ENCODE peak calls at places on chromosomes 13 and 19, in six cellular contexts. H, O, C, R, S and Q are unnamed samples.

GRCh38 chr13:72507394-72508199 is 219.8 kb downstream of the MZT1 start:
- DNase-seq in H (no peak), O (no peak), C (no peak), R (no peak), S (no peak), Q (no peak)

GRCh38 chr19:2847507-2847906 is 6.2 kb downstream of the ZNF555 start:
- DNase-seq in H (no peak), O (no peak), C (no peak), R (no peak), S (no peak), Q (no peak)

GRCh38 chr13:114071991-114072390 is 60.4 kb downstream of the RASA3 start:
- DNase-seq in H (no peak), O (no peak), C (no peak), R (no peak), S (peak), Q (no peak)

GRCh38 chr13:56706485-56706884 is 434.2 kb upstream of the PRR20A start:
- DNase-seq in H (no peak), O (no peak), C (no peak), R (no peak), S (no peak), Q (no peak)

GRCh38 chr19:13012690-13013608 is 17.7 kb downstream of the NFIX start:
- DNase-seq in H (peak), O (no peak), C (peak), R (no peak), S (no peak), Q (peak)

GRCh38 chr13:106143930-106144709 is 391.3 kb downstream of the EFNB2 start:
- DNase-seq in H (no peak), O (peak), C (no peak), R (peak), S (no peak), Q (no peak)

GRCh38 chr19:50804420-50805272 is 14.4 kb downstream of the ACP4 start:
- DNase-seq in H (peak), O (peak), C (peak), R (peak), S (peak), Q (peak)

GRCh38 chr19:33685541-33685940 is 63.8 kb downstream of the CHST8 start:
- DNase-seq in H (no peak), O (no peak), C (no peak), R (no peak), S (peak), Q (no peak)

GRCh38 chr19:46017095-46017429 is 5.8 kb downstream of the PGLYRP1 start:
- DNase-seq in H (no peak), O (no peak), C (no peak), R (no peak), S (no peak), Q (no peak)

GRCh38 chr13:41356788-41357187 is 45.7 kb downstream of the NAA16 start:
- DNase-seq in H (no peak), O (no peak), C (no peak), R (no peak), S (no peak), Q (no peak)

GRCh38 chr13:48507024-48507423 is 25.9 kb downstream of the RCBTB2 start:
- DNase-seq in H (no peak), O (peak), C (no peak), R (no peak), S (no peak), Q (no peak)

GRCh38 chr13:107124730-107125129 is 556.8 kb upstream of the ARGLU1 start:
- DNase-seq in H (no peak), O (no peak), C (no peak), R (no peak), S (no peak), Q (no peak)

GRCh38 chr13:53254495-53254894 is 225.9 kb downstream of the OLFM4 start:
- DNase-seq in H (no peak), O (peak), C (no peak), R (no peak), S (no peak), Q (no peak)

GRCh38 chr13:106595623-106596022 is 27.7 kb upstream of the ARGLU1 start:
- DNase-seq in H (no peak), O (no peak), C (no peak), R (no peak), S (no peak), Q (no peak)

GRCh38 chr13:39876258-39876657 is 220.8 kb downstream of the COG6 start:
- DNase-seq in H (no peak), O (no peak), C (no peak), R (no peak), S (no peak), Q (no peak)

GRCh38 chr19:2722541-2723344 is 1.6 kb upstream of the DIRAS1 start:
- DNase-seq in H (no peak), O (no peak), C (peak), R (no peak), S (no peak), Q (peak)

GRCh38 chr13:64457976-64458375 is 2772.2 kb downstream of the PCDH9 start:
- DNase-seq in H (no peak), O (no peak), C (no peak), R (no peak), S (no peak), Q (no peak)

GRCh38 chr19:51338563-51339312 is 3.2 kb downstream of the VSIG10L start:
- DNase-seq in H (peak), O (peak), C (peak), R (peak), S (peak), Q (peak)

GRCh38 chr13:75961911-75962310 is 325.8 kb downstream of the LMO7 start:
- DNase-seq in H (no peak), O (no peak), C (no peak), R (no peak), S (no peak), Q (no peak)

GRCh38 chr13:91167706-91168459 is 179.6 kb upstream of the MIR17HG start:
- DNase-seq in H (no peak), O (no peak), C (no peak), R (no peak), S (no peak), Q (no peak)

GRCh38 chr13:73741111-73741510 is 393.1 kb downstream of the KLF12 start:
- DNase-seq in H (no peak), O (no peak), C (no peak), R (no peak), S (no peak), Q (no peak)

GRCh38 chr19:33883869-33884519 is 87.3 kb downstream of the KCTD15 start:
- DNase-seq in H (no peak), O (no peak), C (no peak), R (no peak), S (no peak), Q (no peak)

GRCh38 chr19:54684537-54684936 is 21.8 kb downstream of the LILRB4 start:
- DNase-seq in H (no peak), O (no peak), C (no peak), R (no peak), S (no peak), Q (no peak)

GRCh38 chr19:38134538-38135149 is 89.4 kb downstream of the DPF1 start:
- DNase-seq in H (no peak), O (no peak), C (peak), R (no peak), S (no peak), Q (no peak)

GRCh38 chr19:18130523-18131242 is 22.3 kb upstream of the PIK3R2 start:
- DNase-seq in H (no peak), O (no peak), C (no peak), R (no peak), S (no peak), Q (no peak)

GRCh38 chr19:55273978-55274707 is 5.8 kb downstream of the HSPBP1 start:
- DNase-seq in H (no peak), O (no peak), C (no peak), R (no peak), S (no peak), Q (no peak)

GRCh38 chr19:6668696-6669095 is 1.3 kb downstream of the TNFSF14 start:
- DNase-seq in H (no peak), O (no peak), C (no peak), R (no peak), S (no peak), Q (no peak)

GRCh38 chr13:43528992-43529391 is 257.8 kb downstream of the ENOX1 start:
- DNase-seq in H (no peak), O (no peak), C (no peak), R (no peak), S (no peak), Q (no peak)

GRCh38 chr13:78382481-78382880 is 220.9 kb downstream of the POU4F1 start:
- DNase-seq in H (no peak), O (no peak), C (no peak), R (no peak), S (no peak), Q (no peak)

GRCh38 chr19:51296331-51297093 is 14.9 kb upstream of the IGLON5 start:
- DNase-seq in H (no peak), O (no peak), C (no peak), R (no peak), S (no peak), Q (no peak)

GRCh38 chr19:16627194-16627927 is 643 bp downstream of the MED26 start:
- DNase-seq in H (no peak), O (no peak), C (peak), R (no peak), S (no peak), Q (no peak)

GRCh38 chr13:105774739-105775460 is 760.6 kb downstream of the EFNB2 start:
- DNase-seq in H (no peak), O (no peak), C (no peak), R (peak), S (no peak), Q (no peak)

GRCh38 chr13:84366484-84366883 is 484.2 kb upstream of the SLITRK1 start:
- DNase-seq in H (no peak), O (no peak), C (no peak), R (no peak), S (no peak), Q (no peak)

GRCh38 chr19:52226652-52227051 is 36.8 kb downstream of the PPP2R1A start:
- DNase-seq in H (no peak), O (no peak), C (no peak), R (no peak), S (no peak), Q (no peak)

GRCh38 chr19:934865-935422 is 9.1 kb downstream of the ARID3A start:
- DNase-seq in H (no peak), O (peak), C (peak), R (no peak), S (peak), Q (no peak)

DNA sequence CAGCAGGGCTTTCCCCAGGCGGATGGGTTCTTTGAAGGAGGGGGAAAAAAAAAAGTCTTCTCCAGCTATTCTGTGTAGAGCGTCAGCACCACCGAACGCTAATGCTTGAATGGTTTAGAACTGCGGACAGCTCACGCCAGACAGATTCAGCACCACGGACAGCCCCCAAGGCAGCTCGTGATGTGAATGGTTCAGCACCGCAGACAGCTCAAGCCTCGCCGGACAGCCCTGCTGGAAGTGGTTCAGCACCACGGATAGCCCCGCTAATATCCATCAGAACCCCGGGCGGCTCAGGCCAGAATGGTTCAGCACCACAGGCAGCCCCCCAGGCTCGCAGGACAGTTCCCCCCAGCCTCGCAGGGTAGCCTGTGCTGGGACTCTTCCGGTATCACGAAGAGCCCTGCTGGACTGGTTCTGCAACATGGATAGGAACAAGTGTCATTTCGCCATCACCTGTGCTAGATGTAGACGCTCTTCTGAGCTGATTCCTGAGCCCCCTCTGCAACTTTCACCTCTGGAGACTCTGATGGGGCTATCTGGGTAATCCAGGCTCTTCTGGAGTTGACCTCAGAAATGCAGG is 4.9 kb upstream of the SMIM17 start:
- DNase-seq in H (peak), O (peak), C (no peak), R (no peak), S (no peak), Q (no peak)
- TF ChIP-seq POLR2AphosphoS5 in H (no peak), O (peak), C (no peak), R (no peak), S (no peak), Q (no peak)

DNA sequence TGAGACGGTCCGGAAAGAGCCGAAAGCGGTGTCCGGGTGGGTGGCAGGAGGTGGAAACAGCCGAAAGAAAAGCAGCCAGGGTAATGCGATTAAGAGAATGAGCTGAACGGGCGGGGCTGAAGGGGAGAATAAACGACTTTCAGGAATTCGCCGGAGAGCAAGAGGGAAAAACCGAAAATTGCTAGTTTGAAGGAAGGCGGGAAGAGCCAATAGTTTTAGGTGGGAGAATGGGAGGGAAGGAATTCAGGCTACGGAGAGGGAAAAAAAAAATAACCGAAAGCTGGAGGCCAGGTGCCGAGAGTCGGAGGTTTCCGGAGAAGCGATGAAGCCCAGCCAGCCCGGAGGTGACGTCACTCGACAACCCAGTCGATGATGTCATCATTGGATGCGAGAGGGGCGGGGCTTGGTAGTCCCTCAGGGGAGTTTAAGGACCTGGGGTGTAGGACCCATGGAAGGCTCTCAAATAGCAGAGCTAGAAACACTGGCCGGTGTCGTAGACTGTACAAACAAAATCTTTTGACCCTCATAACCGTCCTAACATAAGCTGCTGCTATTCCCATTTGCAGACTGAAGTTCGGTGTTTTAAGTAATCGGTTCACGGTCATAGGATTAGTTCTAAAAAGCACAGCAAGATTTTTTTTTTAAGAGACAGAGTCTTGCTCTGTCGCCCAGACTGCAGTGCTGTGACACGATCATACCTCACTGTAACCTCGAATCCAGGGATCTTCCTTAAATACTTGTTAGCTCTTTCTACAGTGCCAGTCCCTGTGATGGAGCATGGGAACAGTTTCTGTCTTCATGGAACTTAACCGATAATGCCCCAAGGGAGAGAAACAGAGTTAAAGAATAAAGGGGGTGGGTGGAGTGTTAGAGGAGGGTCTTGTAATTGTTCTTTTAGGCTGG is at the start of gene ZC3H4:
- DNase-seq in H (peak), O (peak), C (peak), R (peak), S (peak), Q (peak)
- TF ChIP-seq POLR2A in H (peak), O (peak), C (peak), R (no peak), S (peak), Q (peak)

GRCh38 chr19:4098493-4098892 is 25.4 kb downstream of the MAP2K2 start:
- DNase-seq in H (no peak), O (no peak), C (no peak), R (no peak), S (no peak), Q (no peak)

GRCh38 chr19:4096049-4096892 is 27.7 kb downstream of the MAP2K2 start:
- DNase-seq in H (no peak), O (no peak), C (peak), R (no peak), S (no peak), Q (no peak)

GRCh38 chr19:4095488-4095844 is 28.5 kb downstream of the MAP2K2 start:
- DNase-seq in H (no peak), O (no peak), C (no peak), R (no peak), S (no peak), Q (no peak)

GRCh38 chr19:4099054-4099764 is 24.7 kb downstream of the MAP2K2 start:
- DNase-seq in H (no peak), O (no peak), C (no peak), R (no peak), S (no peak), Q (no peak)

GRCh38 chr19:4097501-4097900 is 26.4 kb downstream of the MAP2K2 start:
- DNase-seq in H (no peak), O (no peak), C (no peak), R (no peak), S (no peak), Q (no peak)
- TF ChIP-seq POLR2AphosphoS5 in H (no peak), O (peak), C (no peak), R (no peak), S (no peak), Q (no peak)

GRCh38 chr19:9793051-9793591 is 24.6 kb upstream of the ZNF846 start:
- DNase-seq in H (no peak), O (no peak), C (peak), R (no peak), S (peak), Q (no peak)

GRCh38 chr19:9796113-9796773 is 22.6 kb downstream of the FBXL12 start:
- DNase-seq in H (peak), O (peak), C (peak), R (peak), S (peak), Q (no peak)

GRCh38 chr19:9789066-9789465 is 20.5 kb upstream of the ZNF846 start:
- DNase-seq in H (no peak), O (no peak), C (no peak), R (no peak), S (no peak), Q (no peak)

GRCh38 chr19:9792191-9793050 is 23.9 kb upstream of the ZNF846 start:
- DNase-seq in H (peak), O (peak), C (peak), R (no peak), S (peak), Q (peak)

GRCh38 chr19:9791552-9792181 is 23.1 kb upstream of the ZNF846 start:
- DNase-seq in H (peak), O (peak), C (peak), R (no peak), S (peak), Q (peak)
- TF ChIP-seq POLR2A in H (no peak), O (peak), C (peak), R (no peak), S (no peak), Q (no peak)

GRCh38 chr13:86020350-86021002 is 221.3 kb upstream of the SLITRK6 start:
- DNase-seq in H (no peak), O (no peak), C (no peak), R (no peak), S (no peak), Q (no peak)
- TF ChIP-seq POLR2AphosphoS5 in H (no peak), O (no peak), C (no peak), R (no peak), S (no peak), Q (no peak)